ENCODE peak calls at places on chromosomes 3 and 15, in six cellular contexts. One of them, this sample, is unnamed.
A peak's percentile ranks its signal among the peaks of the same experiment; 100 is the strongest.

GRCh38 chr3:181704421-181705066 is 7.2 kb upstream of the SOX2 start:
- DNase-seq in mucosa of descending colon: no peak
- DNase-seq in esophagus squamous epithelium: no peak
- DNase-seq in adrenal gland: no peak
- DNase-seq in transverse colon: no peak
- DNase-seq in thoracic aorta: no peak
- DNase-seq in this sample: no peak

GRCh38 chr15:94455297-94455696 is 223.9 kb downstream of the MCTP2 start:
- DNase-seq in mucosa of descending colon: no peak
- DNase-seq in esophagus squamous epithelium: no peak
- DNase-seq in adrenal gland: no peak
- DNase-seq in transverse colon: no peak
- DNase-seq in thoracic aorta: no peak
- DNase-seq in this sample: no peak

GRCh38 chr15:72237286-72238224 is 6.6 kb upstream of the PKM start:
- DNase-seq in mucosa of descending colon: peak; percentile 28
- DNase-seq in esophagus squamous epithelium: no peak
- DNase-seq in adrenal gland: peak; percentile 92
- DNase-seq in transverse colon: peak; percentile 51
- DNase-seq in thoracic aorta: peak; percentile 43
- DNase-seq in this sample: peak; percentile 36

GRCh38 chr3:112653881-112654300 is 12.9 kb upstream of the CCDC80 start:
- DNase-seq in mucosa of descending colon: no peak
- DNase-seq in esophagus squamous epithelium: no peak
- DNase-seq in adrenal gland: no peak
- DNase-seq in transverse colon: no peak
- DNase-seq in thoracic aorta: no peak
- DNase-seq in this sample: no peak

GRCh38 chr3:108605491-108605890 is 16.0 kb downstream of the DZIP3 start:
- DNase-seq in mucosa of descending colon: no peak
- DNase-seq in esophagus squamous epithelium: no peak
- DNase-seq in adrenal gland: no peak
- DNase-seq in transverse colon: no peak
- DNase-seq in thoracic aorta: no peak
- DNase-seq in this sample: no peak

GRCh38 chr3:184235381-184236032 is 6.1 kb downstream of the VWA5B2 start:
- DNase-seq in mucosa of descending colon: no peak
- DNase-seq in esophagus squamous epithelium: no peak
- DNase-seq in adrenal gland: no peak
- DNase-seq in transverse colon: no peak
- DNase-seq in thoracic aorta: no peak
- DNase-seq in this sample: no peak

GRCh38 chr3:100402150-100402706 is 889 bp downstream of the LNP1 start:
- DNase-seq in mucosa of descending colon: no peak
- DNase-seq in esophagus squamous epithelium: no peak
- DNase-seq in adrenal gland: no peak
- DNase-seq in transverse colon: no peak
- DNase-seq in thoracic aorta: no peak
- DNase-seq in this sample: no peak

GRCh38 chr3:160403796-160404510 is 4.5 kb downstream of the SMC4 start:
- DNase-seq in mucosa of descending colon: no peak
- DNase-seq in esophagus squamous epithelium: no peak
- DNase-seq in adrenal gland: no peak
- DNase-seq in transverse colon: no peak
- DNase-seq in thoracic aorta: no peak
- DNase-seq in this sample: no peak

GRCh38 chr15:101804941-101805340 is 1.6 kb downstream of the OR4F6 start:
- DNase-seq in mucosa of descending colon: no peak
- DNase-seq in esophagus squamous epithelium: no peak
- DNase-seq in adrenal gland: no peak
- DNase-seq in transverse colon: no peak
- DNase-seq in thoracic aorta: no peak
- DNase-seq in this sample: no peak

GRCh38 chr15:90465140-90465929 is 64.4 kb upstream of the CRTC3 start:
- DNase-seq in mucosa of descending colon: no peak
- DNase-seq in esophagus squamous epithelium: no peak
- DNase-seq in adrenal gland: no peak
- DNase-seq in transverse colon: no peak
- DNase-seq in thoracic aorta: no peak
- DNase-seq in this sample: no peak

GRCh38 chr15:98798375-98798893 is 150.1 kb downstream of the IGF1R start:
- DNase-seq in mucosa of descending colon: no peak
- DNase-seq in esophagus squamous epithelium: no peak
- DNase-seq in adrenal gland: no peak
- DNase-seq in transverse colon: no peak
- DNase-seq in thoracic aorta: no peak
- DNase-seq in this sample: no peak

GRCh38 chr3:49173116-49173791 is 1.9 kb downstream of the KLHDC8B start:
- DNase-seq in mucosa of descending colon: peak; percentile 40
- DNase-seq in esophagus squamous epithelium: no peak
- DNase-seq in adrenal gland: peak; percentile 69
- DNase-seq in transverse colon: peak; percentile 36
- DNase-seq in thoracic aorta: no peak
- DNase-seq in this sample: no peak

GRCh38 chr3:188002626-188003138 is 151.3 kb upstream of the LPP start:
- DNase-seq in mucosa of descending colon: no peak
- DNase-seq in esophagus squamous epithelium: no peak
- DNase-seq in adrenal gland: peak; percentile 15
- DNase-seq in transverse colon: no peak
- DNase-seq in thoracic aorta: no peak
- DNase-seq in this sample: no peak

GRCh38 chr3:188746291-188746783 is 425.4 kb upstream of the TPRG1 start:
- DNase-seq in mucosa of descending colon: no peak
- DNase-seq in esophagus squamous epithelium: no peak
- DNase-seq in adrenal gland: no peak
- DNase-seq in transverse colon: no peak
- DNase-seq in thoracic aorta: no peak
- DNase-seq in this sample: no peak

GRCh38 chr3:120298996-120299395 is 14.0 kb upstream of the GPR156 start:
- DNase-seq in mucosa of descending colon: no peak
- DNase-seq in esophagus squamous epithelium: no peak
- DNase-seq in adrenal gland: no peak
- DNase-seq in transverse colon: no peak
- DNase-seq in thoracic aorta: no peak
- DNase-seq in this sample: no peak

GRCh38 chr15:101046826-101047225 is 127.7 kb downstream of the LRRK1 start:
- DNase-seq in mucosa of descending colon: no peak
- DNase-seq in esophagus squamous epithelium: no peak
- DNase-seq in adrenal gland: no peak
- DNase-seq in transverse colon: peak; percentile 2
- DNase-seq in thoracic aorta: no peak
- DNase-seq in this sample: no peak

GRCh38 chr15:41894791-41895463 is 1.1 kb upstream of the SPTBN5 start:
- DNase-seq in mucosa of descending colon: peak; percentile 49
- DNase-seq in esophagus squamous epithelium: peak; percentile 11
- DNase-seq in adrenal gland: peak; percentile 89
- DNase-seq in transverse colon: peak; percentile 68
- DNase-seq in thoracic aorta: peak; percentile 55
- DNase-seq in this sample: peak; percentile 93

GRCh38 chr3:113193298-113193697 is 18.1 kb upstream of the BOC start:
- DNase-seq in mucosa of descending colon: no peak
- DNase-seq in esophagus squamous epithelium: no peak
- DNase-seq in adrenal gland: no peak
- DNase-seq in transverse colon: no peak
- DNase-seq in thoracic aorta: no peak
- DNase-seq in this sample: no peak

GRCh38 chr15:63104727-63105126 is 16.9 kb upstream of the LACTB start:
- DNase-seq in mucosa of descending colon: no peak
- DNase-seq in esophagus squamous epithelium: no peak
- DNase-seq in adrenal gland: no peak
- DNase-seq in transverse colon: no peak
- DNase-seq in thoracic aorta: no peak
- DNase-seq in this sample: no peak

GRCh38 chr15:31338318-31338878 is 11.8 kb downstream of the KLF13 start:
- DNase-seq in mucosa of descending colon: peak; percentile 52
- DNase-seq in esophagus squamous epithelium: no peak
- DNase-seq in adrenal gland: no peak
- DNase-seq in transverse colon: no peak
- DNase-seq in thoracic aorta: no peak
- DNase-seq in this sample: no peak

GRCh38 chr3:80556728-80557127 is 788.9 kb upstream of the ROBO1 start:
- DNase-seq in mucosa of descending colon: no peak
- DNase-seq in esophagus squamous epithelium: no peak
- DNase-seq in adrenal gland: no peak
- DNase-seq in transverse colon: no peak
- DNase-seq in thoracic aorta: no peak
- DNase-seq in this sample: no peak

GRCh38 chr15:41819455-41820050 is 8.3 kb upstream of the JMJD7 start:
- DNase-seq in mucosa of descending colon: no peak
- DNase-seq in esophagus squamous epithelium: no peak
- DNase-seq in adrenal gland: no peak
- DNase-seq in transverse colon: no peak
- DNase-seq in thoracic aorta: no peak
- DNase-seq in this sample: no peak

GRCh38 chr3:46987485-46988401 is 8.3 kb downstream of the NBEAL2 start:
- DNase-seq in mucosa of descending colon: peak; percentile 83
- DNase-seq in esophagus squamous epithelium: peak; percentile 57
- DNase-seq in adrenal gland: no peak
- DNase-seq in transverse colon: peak; percentile 87
- DNase-seq in thoracic aorta: no peak
- DNase-seq in this sample: peak; percentile 89

GRCh38 chr3:8324727-8325126 is 176.9 kb upstream of the LMCD1 start:
- DNase-seq in mucosa of descending colon: peak; percentile 35
- DNase-seq in esophagus squamous epithelium: no peak
- DNase-seq in adrenal gland: peak; percentile 33
- DNase-seq in transverse colon: peak; percentile 16
- DNase-seq in thoracic aorta: no peak
- DNase-seq in this sample: peak; percentile 46

GRCh38 chr3:134650431-134651346 is at the start of gene KY:
- DNase-seq in mucosa of descending colon: peak; percentile 7
- DNase-seq in esophagus squamous epithelium: no peak
- DNase-seq in adrenal gland: peak; percentile 78
- DNase-seq in transverse colon: peak; percentile 15
- DNase-seq in thoracic aorta: no peak
- DNase-seq in this sample: no peak

GRCh38 chr3:187191271-187191670 is 6.0 kb upstream of the RTP1 start:
- DNase-seq in mucosa of descending colon: no peak
- DNase-seq in esophagus squamous epithelium: no peak
- DNase-seq in adrenal gland: no peak
- DNase-seq in transverse colon: no peak
- DNase-seq in thoracic aorta: no peak
- DNase-seq in this sample: no peak

DNA sequence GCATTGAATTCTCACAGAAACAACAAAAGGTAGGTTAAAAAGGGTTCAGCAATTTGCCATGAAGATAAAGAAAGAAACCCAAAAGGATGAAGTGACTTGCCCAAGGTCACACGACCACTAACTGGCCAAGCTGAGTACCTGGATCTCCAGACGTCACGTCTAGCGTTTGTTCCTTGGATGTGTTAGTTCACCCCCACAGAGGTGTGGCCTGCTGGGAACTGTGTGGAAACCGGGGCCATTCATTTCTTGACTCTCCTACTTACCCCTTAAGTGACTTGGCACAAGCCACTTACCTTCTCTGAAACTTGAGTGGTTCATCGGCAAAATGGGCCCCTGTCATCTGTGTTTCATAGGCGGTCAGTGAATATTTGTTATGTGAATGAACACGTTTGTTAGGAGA is 244.3 kb upstream of the SLCO3A1 start:
- DNase-seq in mucosa of descending colon: no peak
- DNase-seq in esophagus squamous epithelium: no peak
- DNase-seq in adrenal gland: no peak
- DNase-seq in transverse colon: no peak
- DNase-seq in thoracic aorta: no peak
- DNase-seq in this sample: no peak
- H3K9me3 ChIP-seq in mucosa of descending colon: no peaks in the 10 kb centered on the region
- H3K9me3 ChIP-seq in esophagus squamous epithelium: no peaks in the 10 kb centered on the region
- H3K9me3 ChIP-seq in adrenal gland: no peaks in the 10 kb centered on the region
- H3K9me3 ChIP-seq in transverse colon: no peaks in the 10 kb centered on the region
- H3K9me3 ChIP-seq in thoracic aorta: no peaks in the 10 kb centered on the region
- H3K9me3 ChIP-seq in this sample: no peaks in the 10 kb centered on the region

DNA sequence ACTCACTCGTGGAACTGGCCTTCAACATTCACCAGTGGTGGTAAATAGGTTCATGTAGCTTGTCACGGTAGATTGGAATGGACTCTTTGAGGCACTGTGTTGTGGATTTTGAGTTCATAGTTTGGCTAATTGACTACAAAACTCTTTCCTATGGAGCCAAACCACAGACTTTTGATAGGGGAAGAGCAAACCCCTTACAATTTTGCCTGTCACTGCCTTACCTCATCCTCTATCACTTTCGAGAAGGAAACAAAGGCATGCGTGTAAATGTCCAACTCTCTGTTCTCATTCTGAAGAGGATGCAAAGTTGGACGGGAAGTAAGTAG is 521.0 kb upstream of the MDFIC2 start:
- DNase-seq in mucosa of descending colon: no peak
- DNase-seq in esophagus squamous epithelium: no peak
- DNase-seq in adrenal gland: no peak
- DNase-seq in transverse colon: no peak
- DNase-seq in thoracic aorta: no peak
- DNase-seq in this sample: no peak
- TF ChIP-seq CTCF in mucosa of descending colon: no peak
- TF ChIP-seq CTCF in esophagus squamous epithelium: no peak
- TF ChIP-seq CTCF in adrenal gland: no peak
- TF ChIP-seq CTCF in transverse colon: no peak
- TF ChIP-seq CTCF in thoracic aorta: no peak
- TF ChIP-seq CTCF in this sample: no peak

DNA sequence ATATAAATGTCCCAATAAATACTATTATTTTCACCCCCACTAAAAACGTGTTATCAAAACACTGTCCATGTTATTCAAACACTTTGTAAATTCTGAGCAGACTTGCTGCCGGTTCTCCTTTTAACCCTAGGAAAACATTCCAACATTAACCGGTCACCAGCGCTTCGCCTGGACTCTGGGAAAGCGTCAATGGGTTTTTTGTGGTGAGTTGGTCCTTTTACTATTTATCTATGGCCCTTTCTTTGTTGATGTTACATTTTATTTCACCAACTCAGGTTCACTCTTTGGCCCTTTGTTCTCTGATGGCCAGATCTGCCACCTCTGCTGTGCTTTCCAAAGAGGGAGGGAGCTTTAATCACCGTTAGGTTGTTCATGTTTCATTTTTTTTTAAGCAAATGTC is 4.1 kb upstream of the EOMES start:
- DNase-seq in mucosa of descending colon: no peak
- DNase-seq in esophagus squamous epithelium: no peak
- DNase-seq in adrenal gland: no peak
- DNase-seq in transverse colon: no peak
- DNase-seq in thoracic aorta: no peak
- DNase-seq in this sample: no peak
- H3K9me3 ChIP-seq in mucosa of descending colon: no peaks in the 10 kb centered on the region
- H3K9me3 ChIP-seq in esophagus squamous epithelium: no peaks in the 10 kb centered on the region
- H3K9me3 ChIP-seq in adrenal gland: no peaks in the 10 kb centered on the region
- H3K9me3 ChIP-seq in transverse colon: no peaks in the 10 kb centered on the region
- H3K9me3 ChIP-seq in thoracic aorta: no peaks in the 10 kb centered on the region
- H3K9me3 ChIP-seq in this sample: no peaks in the 10 kb centered on the region

DNA sequence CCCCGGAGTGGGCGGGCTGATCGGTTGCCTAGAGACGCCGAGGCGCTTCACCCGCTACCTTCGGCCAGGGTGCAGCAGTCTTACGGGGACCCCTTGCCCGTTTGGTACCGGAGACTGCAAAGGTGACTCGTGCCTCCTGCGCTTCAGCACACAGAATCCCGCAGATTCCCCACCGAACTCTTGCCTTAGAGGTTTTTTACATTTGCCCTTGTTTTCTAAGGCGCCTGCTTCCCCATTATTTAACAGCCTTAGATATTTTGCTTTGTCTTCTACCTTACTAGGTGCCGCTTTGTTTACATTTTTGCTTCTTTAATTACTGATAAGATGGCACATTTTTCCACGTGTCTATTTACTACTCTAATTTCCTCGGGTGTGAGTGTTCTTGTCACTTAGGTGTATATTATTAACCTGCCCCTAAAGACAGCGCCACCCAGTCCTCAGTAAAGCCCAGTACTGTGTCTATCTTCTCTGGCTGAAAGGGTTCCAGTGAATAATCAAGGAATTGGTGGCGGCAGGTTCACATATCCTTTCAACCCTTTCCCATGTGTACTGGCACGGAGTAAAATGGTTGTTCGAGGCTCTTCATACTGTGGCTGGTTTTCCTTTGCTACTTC is 563 bp upstream of the CEP152 start:
- DNase-seq in mucosa of descending colon: peak; percentile 15
- DNase-seq in esophagus squamous epithelium: no peak
- DNase-seq in adrenal gland: no peak
- DNase-seq in transverse colon: no peak
- DNase-seq in thoracic aorta: no peak
- DNase-seq in this sample: no peak
- TF ChIP-seq CTCF in mucosa of descending colon: no peak
- TF ChIP-seq CTCF in esophagus squamous epithelium: no peak
- TF ChIP-seq CTCF in adrenal gland: no peak
- TF ChIP-seq CTCF in transverse colon: no peak
- TF ChIP-seq CTCF in thoracic aorta: no peak
- TF ChIP-seq CTCF in this sample: no peak

This sample was measured in CD4-positive, alpha-beta T cell.